ENCODE peak calls at places on chromosomes 16 and 17, in six cellular contexts. One of them, this sample, is unnamed.

GRCh38 chr16:58235663-58236062 is 37.8 kb upstream of the CSNK2A2 start:
- DNase-seq in psoas muscle: no peak
- DNase-seq in ovary: no peak
- DNase-seq in iris pigment epithelial cell: no peak
- DNase-seq in activated naive CD4-positive, alpha-beta T cell: no peak
- DNase-seq in heart right ventricle: no peak
- DNase-seq in this sample: no peak

GRCh38 chr17:3851461-3852100 is 5.5 kb upstream of the NCBP3 start:
- DNase-seq in psoas muscle: no peak
- DNase-seq in ovary: no peak
- DNase-seq in iris pigment epithelial cell: no peak
- DNase-seq in activated naive CD4-positive, alpha-beta T cell: no peak
- DNase-seq in heart right ventricle: no peak
- DNase-seq in this sample: no peak

GRCh38 chr16:72542103-72542502 is 370.1 kb upstream of the PMFBP1 start:
- DNase-seq in psoas muscle: no peak
- DNase-seq in ovary: no peak
- DNase-seq in iris pigment epithelial cell: no peak
- DNase-seq in activated naive CD4-positive, alpha-beta T cell: no peak
- DNase-seq in heart right ventricle: no peak
- DNase-seq in this sample: no peak

GRCh38 chr16:63613701-63614100 is 1508.2 kb downstream of the CDH11 start:
- DNase-seq in psoas muscle: no peak
- DNase-seq in ovary: no peak
- DNase-seq in iris pigment epithelial cell: no peak
- DNase-seq in activated naive CD4-positive, alpha-beta T cell: no peak
- DNase-seq in heart right ventricle: no peak
- DNase-seq in this sample: peak

GRCh38 chr17:36153887-36154576 is 22.4 kb downstream of the TBC1D3B start:
- DNase-seq in psoas muscle: no peak
- DNase-seq in ovary: no peak
- DNase-seq in iris pigment epithelial cell: no peak
- DNase-seq in activated naive CD4-positive, alpha-beta T cell: no peak
- DNase-seq in heart right ventricle: no peak
- DNase-seq in this sample: no peak

GRCh38 chr17:61986898-61987297 is 59.1 kb upstream of the INTS2 start:
- DNase-seq in psoas muscle: no peak
- DNase-seq in ovary: no peak
- DNase-seq in iris pigment epithelial cell: no peak
- DNase-seq in activated naive CD4-positive, alpha-beta T cell: no peak
- DNase-seq in heart right ventricle: no peak
- DNase-seq in this sample: no peak

GRCh38 chr17:66978514-66979061 is 14.1 kb downstream of the CACNG4 start:
- DNase-seq in psoas muscle: peak
- DNase-seq in ovary: no peak
- DNase-seq in iris pigment epithelial cell: no peak
- DNase-seq in activated naive CD4-positive, alpha-beta T cell: no peak
- DNase-seq in heart right ventricle: peak
- DNase-seq in this sample: no peak

GRCh38 chr17:17198281-17198680 is 7.9 kb downstream of the PLD6 start:
- DNase-seq in psoas muscle: no peak
- DNase-seq in ovary: no peak
- DNase-seq in iris pigment epithelial cell: no peak
- DNase-seq in activated naive CD4-positive, alpha-beta T cell: no peak
- DNase-seq in heart right ventricle: no peak
- DNase-seq in this sample: no peak

GRCh38 chr17:7018331-7018964 is 4.4 kb upstream of the BCL6B start:
- DNase-seq in psoas muscle: peak
- DNase-seq in ovary: peak
- DNase-seq in iris pigment epithelial cell: no peak
- DNase-seq in activated naive CD4-positive, alpha-beta T cell: no peak
- DNase-seq in heart right ventricle: peak
- DNase-seq in this sample: no peak

GRCh38 chr16:81405702-81406113 is 38.9 kb upstream of the CMIP start:
- DNase-seq in psoas muscle: no peak
- DNase-seq in ovary: no peak
- DNase-seq in iris pigment epithelial cell: peak
- DNase-seq in activated naive CD4-positive, alpha-beta T cell: no peak
- DNase-seq in heart right ventricle: no peak
- DNase-seq in this sample: peak

GRCh38 chr17:21814776-21815175 is 122.5 kb downstream of the KCNJ18 start:
- DNase-seq in psoas muscle: peak
- DNase-seq in ovary: no peak
- DNase-seq in iris pigment epithelial cell: no peak
- DNase-seq in activated naive CD4-positive, alpha-beta T cell: no peak
- DNase-seq in heart right ventricle: no peak
- DNase-seq in this sample: no peak

GRCh38 chr17:40107266-40107980 is 7.0 kb upstream of the NR1D1 start:
- DNase-seq in psoas muscle: no peak
- DNase-seq in ovary: peak
- DNase-seq in iris pigment epithelial cell: peak
- DNase-seq in activated naive CD4-positive, alpha-beta T cell: no peak
- DNase-seq in heart right ventricle: no peak
- DNase-seq in this sample: no peak

GRCh38 chr16:2967721-2968161 is 1.4 kb upstream of the PAQR4 start:
- DNase-seq in psoas muscle: no peak
- DNase-seq in ovary: no peak
- DNase-seq in iris pigment epithelial cell: no peak
- DNase-seq in activated naive CD4-positive, alpha-beta T cell: no peak
- DNase-seq in heart right ventricle: no peak
- DNase-seq in this sample: no peak

GRCh38 chr17:59695943-59696681 is 11.1 kb downstream of the PTRH2 start:
- DNase-seq in psoas muscle: no peak
- DNase-seq in ovary: no peak
- DNase-seq in iris pigment epithelial cell: no peak
- DNase-seq in activated naive CD4-positive, alpha-beta T cell: no peak
- DNase-seq in heart right ventricle: no peak
- DNase-seq in this sample: no peak

GRCh38 chr17:43536236-43537088 is 9.7 kb downstream of the ETV4 start:
- DNase-seq in psoas muscle: no peak
- DNase-seq in ovary: no peak
- DNase-seq in iris pigment epithelial cell: peak
- DNase-seq in activated naive CD4-positive, alpha-beta T cell: no peak
- DNase-seq in heart right ventricle: no peak
- DNase-seq in this sample: peak

GRCh38 chr17:48636177-48637018 is 10.2 kb upstream of the HOXB9 start:
- DNase-seq in psoas muscle: peak
- DNase-seq in ovary: no peak
- DNase-seq in iris pigment epithelial cell: peak
- DNase-seq in activated naive CD4-positive, alpha-beta T cell: no peak
- DNase-seq in heart right ventricle: peak
- DNase-seq in this sample: no peak

GRCh38 chr17:73474370-73474988 is 162.7 kb upstream of the CDC42EP4 start:
- DNase-seq in psoas muscle: peak
- DNase-seq in ovary: peak
- DNase-seq in iris pigment epithelial cell: peak
- DNase-seq in activated naive CD4-positive, alpha-beta T cell: no peak
- DNase-seq in heart right ventricle: peak
- DNase-seq in this sample: peak

GRCh38 chr17:4229627-4230026 is 34.2 kb downstream of the ANKFY1 start:
- DNase-seq in psoas muscle: peak
- DNase-seq in ovary: peak
- DNase-seq in iris pigment epithelial cell: peak
- DNase-seq in activated naive CD4-positive, alpha-beta T cell: no peak
- DNase-seq in heart right ventricle: peak
- DNase-seq in this sample: peak

GRCh38 chr17:34979650-34980352 is 511 bp upstream of the LIG3 start:
- DNase-seq in psoas muscle: no peak
- DNase-seq in ovary: no peak
- DNase-seq in iris pigment epithelial cell: peak
- DNase-seq in activated naive CD4-positive, alpha-beta T cell: no peak
- DNase-seq in heart right ventricle: no peak
- DNase-seq in this sample: peak

GRCh38 chr16:88624481-88624880 is 13.9 kb upstream of the IL17C start:
- DNase-seq in psoas muscle: no peak
- DNase-seq in ovary: no peak
- DNase-seq in iris pigment epithelial cell: no peak
- DNase-seq in activated naive CD4-positive, alpha-beta T cell: no peak
- DNase-seq in heart right ventricle: no peak
- DNase-seq in this sample: no peak

GRCh38 chr16:19722981-19723380 is 4.9 kb downstream of the IQCK start:
- DNase-seq in psoas muscle: no peak
- DNase-seq in ovary: no peak
- DNase-seq in iris pigment epithelial cell: no peak
- DNase-seq in activated naive CD4-positive, alpha-beta T cell: no peak
- DNase-seq in heart right ventricle: no peak
- DNase-seq in this sample: no peak

GRCh38 chr16:84454611-84455010 is 49.8 kb downstream of the MEAK7 start:
- DNase-seq in psoas muscle: no peak
- DNase-seq in ovary: no peak
- DNase-seq in iris pigment epithelial cell: no peak
- DNase-seq in activated naive CD4-positive, alpha-beta T cell: no peak
- DNase-seq in heart right ventricle: no peak
- DNase-seq in this sample: no peak

GRCh38 chr17:69480197-69480596 is 65.7 kb downstream of the MAP2K6 start:
- DNase-seq in psoas muscle: peak
- DNase-seq in ovary: no peak
- DNase-seq in iris pigment epithelial cell: no peak
- DNase-seq in activated naive CD4-positive, alpha-beta T cell: no peak
- DNase-seq in heart right ventricle: no peak
- DNase-seq in this sample: no peak

GRCh38 chr16:1167276-1168107 is 14.6 kb downstream of the CACNA1H start:
- DNase-seq in psoas muscle: no peak
- DNase-seq in ovary: no peak
- DNase-seq in iris pigment epithelial cell: no peak
- DNase-seq in activated naive CD4-positive, alpha-beta T cell: no peak
- DNase-seq in heart right ventricle: no peak
- DNase-seq in this sample: peak

GRCh38 chr16:20401475-20402016 is 3.0 kb downstream of the PDILT start:
- DNase-seq in psoas muscle: no peak
- DNase-seq in ovary: no peak
- DNase-seq in iris pigment epithelial cell: no peak
- DNase-seq in activated naive CD4-positive, alpha-beta T cell: no peak
- DNase-seq in heart right ventricle: no peak
- DNase-seq in this sample: no peak

GRCh38 chr16:66536525-66536924 is 13.4 kb downstream of the TK2 start:
- DNase-seq in psoas muscle: no peak
- DNase-seq in ovary: no peak
- DNase-seq in iris pigment epithelial cell: no peak
- DNase-seq in activated naive CD4-positive, alpha-beta T cell: no peak
- DNase-seq in heart right ventricle: no peak
- DNase-seq in this sample: no peak

GRCh38 chr16:47787695-47788094 is 326.6 kb downstream of the PHKB start:
- DNase-seq in psoas muscle: no peak
- DNase-seq in ovary: no peak
- DNase-seq in iris pigment epithelial cell: peak
- DNase-seq in activated naive CD4-positive, alpha-beta T cell: no peak
- DNase-seq in heart right ventricle: no peak
- DNase-seq in this sample: peak

GRCh38 chr17:52024296-52024870 is 134.1 kb downstream of the CA10 start:
- DNase-seq in psoas muscle: no peak
- DNase-seq in ovary: peak
- DNase-seq in iris pigment epithelial cell: no peak
- DNase-seq in activated naive CD4-positive, alpha-beta T cell: no peak
- DNase-seq in heart right ventricle: no peak
- DNase-seq in this sample: peak

GRCh38 chr17:59845595-59846390 is 47.0 kb downstream of the TUBD1 start:
- DNase-seq in psoas muscle: peak
- DNase-seq in ovary: no peak
- DNase-seq in iris pigment epithelial cell: peak
- DNase-seq in activated naive CD4-positive, alpha-beta T cell: no peak
- DNase-seq in heart right ventricle: no peak
- DNase-seq in this sample: peak

GRCh38 chr16:51556694-51557327 is 405.7 kb upstream of the SALL1 start:
- DNase-seq in psoas muscle: no peak
- DNase-seq in ovary: peak
- DNase-seq in iris pigment epithelial cell: peak
- DNase-seq in activated naive CD4-positive, alpha-beta T cell: no peak
- DNase-seq in heart right ventricle: no peak
- DNase-seq in this sample: peak

GRCh38 chr16:2835638-2836493 is 5.8 kb downstream of the ZG16B start:
- DNase-seq in psoas muscle: peak
- DNase-seq in ovary: no peak
- DNase-seq in iris pigment epithelial cell: peak
- DNase-seq in activated naive CD4-positive, alpha-beta T cell: no peak
- DNase-seq in heart right ventricle: no peak
- DNase-seq in this sample: peak

GRCh38 chr17:64707077-64707591 is 45.0 kb upstream of the SMURF2 start:
- DNase-seq in psoas muscle: peak
- DNase-seq in ovary: peak
- DNase-seq in iris pigment epithelial cell: peak
- DNase-seq in activated naive CD4-positive, alpha-beta T cell: no peak
- DNase-seq in heart right ventricle: peak
- DNase-seq in this sample: peak

GRCh38 chr17:57502696-57503307 is 242.3 kb downstream of the CCDC182 start:
- DNase-seq in psoas muscle: no peak
- DNase-seq in ovary: no peak
- DNase-seq in iris pigment epithelial cell: no peak
- DNase-seq in activated naive CD4-positive, alpha-beta T cell: no peak
- DNase-seq in heart right ventricle: no peak
- DNase-seq in this sample: no peak

GRCh38 chr16:86219655-86220445 is 290.5 kb upstream of the FOXF1 start:
- DNase-seq in psoas muscle: no peak
- DNase-seq in ovary: no peak
- DNase-seq in iris pigment epithelial cell: no peak
- DNase-seq in activated naive CD4-positive, alpha-beta T cell: no peak
- DNase-seq in heart right ventricle: no peak
- DNase-seq in this sample: no peak

GRCh38 chr17:77645441-77646430 is 312.8 kb upstream of the TNRC6C start:
- DNase-seq in psoas muscle: no peak
- DNase-seq in ovary: no peak
- DNase-seq in iris pigment epithelial cell: peak
- DNase-seq in activated naive CD4-positive, alpha-beta T cell: no peak
- DNase-seq in heart right ventricle: no peak
- DNase-seq in this sample: peak